ENCODE peak calls at places on chromosomes 6 and 20, in ten cellular contexts. One of them, this sample, is unnamed.

GRCh38 chr6:116268589-116269293 is 11.0 kb downstream of the TSPYL1 start:
- DNase-seq in SK-N-SH: peak
- DNase-seq in suprapubic skin: no peak
- DNase-seq in sigmoid colon: no peak
- DNase-seq in upper lobe of left lung: no peak
- DNase-seq in HepG2: peak
- DNase-seq in transverse colon: no peak
- DNase-seq in GM12878: no peak
- DNase-seq in K562: peak
- DNase-seq in esophagus muscularis mucosa: no peak
- DNase-seq in this sample: no peak

GRCh38 chr6:131951576-131952230 is 531 bp upstream of the CCN2 start:
- DNase-seq in sigmoid colon: no peak
- DNase-seq in HepG2: no peak
- DNase-seq in esophagus muscularis mucosa: no peak
- DNase-seq in K562: no peak
- DNase-seq in suprapubic skin: no peak
- DNase-seq in GM12878: no peak
- DNase-seq in transverse colon: no peak
- DNase-seq in upper lobe of left lung: no peak
- DNase-seq in SK-N-SH: no peak
- DNase-seq in this sample: no peak

GRCh38 chr6:82555801-82556200 is 192.2 kb downstream of the TPBG start:
- DNase-seq in SK-N-SH: no peak
- DNase-seq in upper lobe of left lung: no peak
- DNase-seq in esophagus muscularis mucosa: no peak
- DNase-seq in K562: no peak
- DNase-seq in HepG2: no peak
- DNase-seq in transverse colon: no peak
- DNase-seq in suprapubic skin: no peak
- DNase-seq in sigmoid colon: no peak
- DNase-seq in GM12878: no peak
- DNase-seq in this sample: no peak

GRCh38 chr6:164528539-164528938 is 780.9 kb downstream of the C6orf118 start:
- DNase-seq in GM12878: no peak
- DNase-seq in K562: no peak
- DNase-seq in upper lobe of left lung: no peak
- DNase-seq in HepG2: no peak
- DNase-seq in esophagus muscularis mucosa: no peak
- DNase-seq in suprapubic skin: no peak
- DNase-seq in transverse colon: no peak
- DNase-seq in sigmoid colon: no peak
- DNase-seq in SK-N-SH: no peak
- DNase-seq in this sample: no peak

GRCh38 chr6:157152544-157152943 is 170.8 kb downstream of the TMEM242 start:
- DNase-seq in GM12878: no peak
- DNase-seq in sigmoid colon: no peak
- DNase-seq in esophagus muscularis mucosa: no peak
- DNase-seq in suprapubic skin: no peak
- DNase-seq in transverse colon: no peak
- DNase-seq in upper lobe of left lung: no peak
- DNase-seq in HepG2: no peak
- DNase-seq in SK-N-SH: no peak
- DNase-seq in K562: no peak
- DNase-seq in this sample: no peak

GRCh38 chr6:112036088-112036637 is 17.7 kb upstream of the CCN6 start:
- DNase-seq in suprapubic skin: no peak
- DNase-seq in GM12878: no peak
- DNase-seq in sigmoid colon: no peak
- DNase-seq in K562: no peak
- DNase-seq in upper lobe of left lung: no peak
- DNase-seq in HepG2: no peak
- DNase-seq in esophagus muscularis mucosa: no peak
- DNase-seq in transverse colon: no peak
- DNase-seq in SK-N-SH: no peak
- DNase-seq in this sample: no peak

GRCh38 chr6:45554596-45554995 is 176.9 kb upstream of the SUPT3H start:
- DNase-seq in esophagus muscularis mucosa: no peak
- DNase-seq in transverse colon: no peak
- DNase-seq in HepG2: no peak
- DNase-seq in SK-N-SH: no peak
- DNase-seq in K562: no peak
- DNase-seq in GM12878: no peak
- DNase-seq in suprapubic skin: no peak
- DNase-seq in sigmoid colon: no peak
- DNase-seq in upper lobe of left lung: no peak
- DNase-seq in this sample: no peak

GRCh38 chr6:47633141-47633540 is 65.2 kb upstream of the ADGRF4 start:
- DNase-seq in SK-N-SH: peak
- DNase-seq in suprapubic skin: no peak
- DNase-seq in transverse colon: no peak
- DNase-seq in upper lobe of left lung: no peak
- DNase-seq in GM12878: no peak
- DNase-seq in sigmoid colon: no peak
- DNase-seq in esophagus muscularis mucosa: no peak
- DNase-seq in HepG2: no peak
- DNase-seq in K562: peak
- DNase-seq in this sample: no peak

GRCh38 chr20:18588554-18589043 is 745 bp downstream of the DTD1 start:
- DNase-seq in transverse colon: peak
- DNase-seq in GM12878: no peak
- DNase-seq in sigmoid colon: no peak
- DNase-seq in upper lobe of left lung: no peak
- DNase-seq in SK-N-SH: peak
- DNase-seq in K562: no peak
- DNase-seq in suprapubic skin: no peak
- DNase-seq in esophagus muscularis mucosa: no peak
- DNase-seq in HepG2: no peak
- DNase-seq in this sample: no peak

GRCh38 chr20:18590163-18590562 is 2.3 kb downstream of the DTD1 start:
- DNase-seq in suprapubic skin: no peak
- DNase-seq in upper lobe of left lung: no peak
- DNase-seq in SK-N-SH: no peak
- DNase-seq in K562: no peak
- DNase-seq in esophagus muscularis mucosa: no peak
- DNase-seq in transverse colon: no peak
- DNase-seq in GM12878: no peak
- DNase-seq in HepG2: no peak
- DNase-seq in sigmoid colon: no peak
- DNase-seq in this sample: no peak

GRCh38 chr20:18585134-18585533 is 2.7 kb upstream of the DTD1 start:
- DNase-seq in sigmoid colon: no peak
- DNase-seq in transverse colon: no peak
- DNase-seq in esophagus muscularis mucosa: no peak
- DNase-seq in GM12878: no peak
- DNase-seq in upper lobe of left lung: no peak
- DNase-seq in K562: no peak
- DNase-seq in HepG2: peak
- DNase-seq in suprapubic skin: no peak
- DNase-seq in SK-N-SH: no peak
- DNase-seq in this sample: no peak

DNA sequence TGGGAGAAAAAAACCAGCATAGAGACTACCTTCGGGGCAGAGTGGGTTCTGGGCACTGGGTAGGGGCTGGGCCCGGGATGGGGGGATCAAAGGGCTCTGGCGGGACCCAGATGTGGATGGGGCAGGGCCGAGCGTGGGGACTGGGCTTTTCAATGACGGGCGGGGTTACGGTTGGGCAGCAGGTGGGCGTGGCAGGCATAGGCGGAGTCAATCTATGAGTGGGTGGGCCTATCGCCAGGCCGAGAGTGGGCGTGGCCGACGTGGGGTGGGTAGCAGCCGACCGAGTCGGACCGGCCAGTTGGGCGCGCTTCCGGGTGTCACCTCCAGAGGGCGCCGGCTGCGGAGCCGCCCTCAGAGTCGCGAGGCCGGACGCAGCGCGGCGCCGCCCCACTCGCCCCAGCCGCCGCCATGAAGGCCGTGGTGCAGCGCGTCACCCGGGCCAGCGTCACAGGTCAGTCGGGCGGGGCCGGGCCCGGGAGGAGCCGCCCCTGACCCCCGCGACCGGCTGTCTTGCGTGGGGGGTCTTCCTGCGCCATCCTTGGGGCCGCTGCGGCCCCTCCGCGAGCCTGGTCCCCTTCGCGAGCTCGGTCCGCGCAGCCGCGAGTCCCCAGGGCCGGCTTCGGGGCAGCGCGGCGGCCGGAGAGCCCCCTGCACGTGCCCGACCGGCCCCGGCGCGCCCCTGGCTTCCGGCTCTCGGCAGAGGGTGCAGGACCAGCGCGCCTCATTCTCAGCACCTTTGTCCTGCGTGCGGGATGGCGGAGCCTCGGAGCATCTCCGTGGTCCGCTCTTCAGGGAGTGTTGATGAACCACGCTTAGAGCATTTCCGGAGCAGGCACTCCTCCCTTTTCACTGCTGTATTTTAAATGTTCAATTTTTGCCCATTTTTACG is at the start of gene DTD1:
- DNase-seq in suprapubic skin: peak
- DNase-seq in HepG2: peak
- DNase-seq in upper lobe of left lung: peak
- DNase-seq in SK-N-SH: peak
- DNase-seq in transverse colon: peak
- DNase-seq in K562: peak
- DNase-seq in esophagus muscularis mucosa: peak
- DNase-seq in sigmoid colon: peak
- DNase-seq in GM12878: peak
- DNase-seq in this sample: peak
- TF ChIP-seq POLR2AphosphoS5 in suprapubic skin: no peak
- TF ChIP-seq POLR2AphosphoS5 in HepG2: peak
- TF ChIP-seq POLR2AphosphoS5 in upper lobe of left lung: peak
- TF ChIP-seq POLR2AphosphoS5 in SK-N-SH: peak
- TF ChIP-seq POLR2AphosphoS5 in transverse colon: no peak
- TF ChIP-seq POLR2AphosphoS5 in K562: no peak
- TF ChIP-seq POLR2AphosphoS5 in esophagus muscularis mucosa: no peak
- TF ChIP-seq POLR2AphosphoS5 in sigmoid colon: peak
- TF ChIP-seq POLR2AphosphoS5 in GM12878: peak
- TF ChIP-seq POLR2AphosphoS5 in this sample: peak

DNA sequence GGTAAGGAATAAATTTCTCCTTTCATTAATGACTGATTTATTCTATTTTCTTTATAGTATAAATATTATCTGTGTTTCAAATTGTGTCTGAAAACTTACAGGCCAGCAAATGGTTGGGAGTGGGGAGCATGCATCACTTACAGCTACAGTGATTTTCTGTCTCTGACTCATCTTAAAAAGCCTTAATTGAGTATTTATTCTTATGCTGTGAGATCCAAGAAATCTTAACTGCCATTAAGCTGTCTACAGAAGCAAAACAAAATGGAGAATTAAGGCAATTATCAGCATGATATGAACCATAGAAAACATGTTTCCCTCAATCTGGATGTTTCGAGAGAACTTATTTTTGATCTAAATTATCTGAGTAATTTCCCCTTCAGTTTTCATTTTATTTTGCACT is 831.2 kb downstream of the KIF16B start:
- DNase-seq in K562: no peak
- DNase-seq in esophagus muscularis mucosa: no peak
- DNase-seq in HepG2: no peak
- DNase-seq in transverse colon: no peak
- DNase-seq in sigmoid colon: no peak
- DNase-seq in suprapubic skin: no peak
- DNase-seq in upper lobe of left lung: no peak
- DNase-seq in SK-N-SH: no peak
- DNase-seq in GM12878: no peak
- DNase-seq in this sample: no peak
- H3K4me3 ChIP-seq in K562: no peak
- H3K4me3 ChIP-seq in esophagus muscularis mucosa: no peak
- H3K4me3 ChIP-seq in HepG2: no peak
- H3K4me3 ChIP-seq in transverse colon: no peak
- H3K4me3 ChIP-seq in sigmoid colon: no peak
- H3K4me3 ChIP-seq in suprapubic skin: no peak
- H3K4me3 ChIP-seq in upper lobe of left lung: no peak
- H3K4me3 ChIP-seq in SK-N-SH: no peak
- H3K4me3 ChIP-seq in GM12878: no peak
- H3K4me3 ChIP-seq in this sample: no peak

DNA sequence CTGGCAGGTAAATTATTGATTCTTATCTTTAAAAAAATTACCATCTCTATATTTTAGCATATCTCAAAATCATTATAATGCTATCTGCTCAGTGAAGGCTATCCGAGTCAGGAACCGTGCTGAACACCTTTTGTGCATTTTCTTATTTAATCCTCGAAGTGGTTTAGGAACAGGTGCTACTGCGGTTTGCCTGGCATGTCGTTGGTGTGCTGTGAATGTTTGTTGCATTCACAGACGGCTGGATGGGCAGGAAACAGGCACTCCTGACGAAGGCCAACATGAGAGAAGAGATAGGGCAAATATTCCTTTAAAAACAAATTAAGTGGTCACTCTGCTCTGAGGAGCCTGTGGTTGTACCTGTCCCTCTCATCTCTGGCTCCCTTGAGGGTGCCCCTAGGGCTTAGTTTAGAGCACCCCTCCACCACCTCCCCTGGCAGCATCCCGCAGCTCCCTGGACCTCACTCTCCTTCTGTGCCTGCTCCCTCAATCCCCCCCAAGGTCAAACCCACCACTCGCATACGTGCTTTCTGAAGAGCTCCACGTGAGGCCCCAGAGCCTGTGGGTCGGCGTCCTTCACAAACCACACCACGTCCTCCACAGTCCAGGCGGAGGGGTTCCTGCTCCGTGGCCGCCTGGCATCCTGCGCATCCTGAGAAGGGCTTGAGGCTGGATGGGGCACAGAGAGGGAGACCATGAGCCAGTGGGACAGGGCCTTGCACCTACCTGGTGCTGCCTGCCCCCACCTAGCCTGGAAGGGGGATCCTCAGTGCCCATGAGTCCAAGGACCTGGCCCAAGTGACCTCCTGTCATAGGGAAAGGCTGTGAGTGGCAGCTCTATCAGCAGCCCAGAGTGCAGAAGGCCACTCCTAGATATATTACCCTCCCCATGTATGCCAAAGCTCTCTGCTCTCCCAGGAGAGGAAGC is 116.5 kb downstream of the SCML4 start:
- DNase-seq in SK-N-SH: no peak
- DNase-seq in sigmoid colon: no peak
- DNase-seq in transverse colon: no peak
- DNase-seq in GM12878: no peak
- DNase-seq in suprapubic skin: no peak
- DNase-seq in upper lobe of left lung: no peak
- DNase-seq in HepG2: no peak
- DNase-seq in K562: no peak
- DNase-seq in esophagus muscularis mucosa: no peak
- DNase-seq in this sample: no peak
- TF ChIP-seq EP300 in SK-N-SH: no peak
- TF ChIP-seq EP300 in sigmoid colon: no peak
- TF ChIP-seq EP300 in transverse colon: no peak
- TF ChIP-seq EP300 in GM12878: no peak
- TF ChIP-seq EP300 in suprapubic skin: no peak
- TF ChIP-seq EP300 in upper lobe of left lung: no peak
- TF ChIP-seq EP300 in HepG2: no peak
- TF ChIP-seq EP300 in K562: no peak
- TF ChIP-seq EP300 in esophagus muscularis mucosa: no peak
- TF ChIP-seq EP300 in this sample: no peak

DNA sequence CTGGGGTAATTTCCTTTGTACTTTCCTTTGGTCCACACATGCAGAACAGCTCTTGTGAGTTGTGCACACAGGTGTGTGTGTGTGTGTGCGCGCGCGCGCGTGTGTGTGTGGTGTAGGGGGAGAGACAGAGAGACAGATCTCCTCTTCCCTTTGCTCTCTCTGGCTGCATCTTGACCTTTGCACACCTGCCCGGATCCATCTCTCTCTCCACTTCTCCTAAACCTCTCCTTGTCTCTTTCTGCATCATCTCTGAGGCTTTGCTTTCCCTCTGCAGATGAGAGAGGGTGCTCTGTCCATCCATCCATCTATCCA is 67.0 kb downstream of the SRC start:
- DNase-seq in transverse colon: no peak
- DNase-seq in GM12878: no peak
- DNase-seq in esophagus muscularis mucosa: no peak
- DNase-seq in upper lobe of left lung: no peak
- DNase-seq in SK-N-SH: no peak
- DNase-seq in K562: no peak
- DNase-seq in sigmoid colon: no peak
- DNase-seq in HepG2: no peak
- DNase-seq in suprapubic skin: no peak
- DNase-seq in this sample: no peak
- TF ChIP-seq POLR2AphosphoS5 in transverse colon: no peak
- TF ChIP-seq POLR2AphosphoS5 in GM12878: no peak
- TF ChIP-seq POLR2AphosphoS5 in esophagus muscularis mucosa: no peak
- TF ChIP-seq POLR2AphosphoS5 in upper lobe of left lung: no peak
- TF ChIP-seq POLR2AphosphoS5 in SK-N-SH: no peak
- TF ChIP-seq POLR2AphosphoS5 in K562: no peak
- TF ChIP-seq POLR2AphosphoS5 in sigmoid colon: no peak
- TF ChIP-seq POLR2AphosphoS5 in HepG2: no peak
- TF ChIP-seq POLR2AphosphoS5 in suprapubic skin: no peak
- TF ChIP-seq POLR2AphosphoS5 in this sample: no peak

This sample was measured in stomach.